ENCODE peak calls at places on chromosomes 1 and 21, in ten cellular contexts. C is endodermal cell, B is cardiac muscle cell, P is prostate gland, E is choroid plexus epithelial cell, G is left ventricle myocardium inferior, D is transverse colon, U is AG04449, Y is ovary, S is GM06990. W is an unnamed sample.
A peak's percentile ranks its signal among the peaks of the same experiment; 100 is the strongest.

GRCh38 chr1:59163268-59164092 is 133.4 kb upstream of the FGGY start:
- DNase-seq in D (no peak), Y (no peak), S (no peak), C (no peak), G (no peak), E (peak; percentile 63), U (peak; percentile 78), B (no peak), P (no peak), W (peak; percentile 62)

GRCh38 chr1:232012773-232013386 is 386.3 kb downstream of the DISC1 start:
- DNase-seq in D (peak; percentile 69), P (no peak), Y (peak; percentile 23), B (peak; percentile 30), S (no peak), E (peak; percentile 35), C (no peak), G (peak; percentile 26), U (peak; percentile 1), W (peak; percentile 92)

GRCh38 chr1:19651141-19651737 is 7.1 kb downstream of the NBL1 start:
- DNase-seq in P (peak; percentile 40), C (peak; percentile 84), E (peak; percentile 66), Y (peak; percentile 73), D (peak; percentile 43), S (no peak), B (peak; percentile 70), U (no peak), G (peak; percentile 59), W (peak; percentile 64)

GRCh38 chr1:175138579-175138978 is 54.0 kb downstream of the KIAA0040 start:
- DNase-seq in G (no peak), Y (no peak), C (no peak), P (no peak), U (no peak), E (no peak), S (no peak), B (no peak), D (no peak), W (no peak)

GRCh38 chr1:54876814-54877213 is 10.2 kb downstream of the DHCR24 start:
- DNase-seq in D (no peak), P (no peak), Y (no peak), E (no peak), C (peak; percentile 48), S (no peak), U (no peak), G (no peak), B (no peak), W (no peak)

GRCh38 chr1:236560213-236560771 is 36.5 kb downstream of the LGALS8 start:
- DNase-seq in E (no peak), S (no peak), D (no peak), B (no peak), C (peak; percentile 50), U (no peak), Y (no peak), P (no peak), G (no peak), W (no peak)

GRCh38 chr1:207890136-207890738 is 20.7 kb downstream of the CD34 start:
- DNase-seq in P (no peak), Y (peak; percentile 75), B (no peak), S (no peak), D (peak; percentile 38), C (no peak), G (peak; percentile 80), E (peak; percentile 86), U (peak; percentile 36), W (peak; percentile 98)

GRCh38 chr1:21149862-21150432 is 26.8 kb downstream of the EIF4G3 start:
- DNase-seq in B (peak; percentile 48), P (no peak), G (no peak), U (peak; percentile 94), D (no peak), E (peak; percentile 92), S (no peak), C (peak; percentile 53), Y (no peak), W (peak; percentile 87)

GRCh38 chr1:91173379-91173890 is 151.6 kb upstream of the ZNF644 start:
- DNase-seq in D (no peak), C (no peak), G (no peak), E (peak; percentile 3), Y (no peak), B (no peak), U (no peak), S (no peak), P (no peak), W (peak; percentile 22)

GRCh38 chr1:235633220-235633540 is 16.4 kb downstream of the GNG4 start:
- DNase-seq in C (no peak), D (no peak), E (no peak), P (no peak), Y (no peak), U (no peak), S (no peak), B (no peak), G (no peak), W (no peak)

DNA sequence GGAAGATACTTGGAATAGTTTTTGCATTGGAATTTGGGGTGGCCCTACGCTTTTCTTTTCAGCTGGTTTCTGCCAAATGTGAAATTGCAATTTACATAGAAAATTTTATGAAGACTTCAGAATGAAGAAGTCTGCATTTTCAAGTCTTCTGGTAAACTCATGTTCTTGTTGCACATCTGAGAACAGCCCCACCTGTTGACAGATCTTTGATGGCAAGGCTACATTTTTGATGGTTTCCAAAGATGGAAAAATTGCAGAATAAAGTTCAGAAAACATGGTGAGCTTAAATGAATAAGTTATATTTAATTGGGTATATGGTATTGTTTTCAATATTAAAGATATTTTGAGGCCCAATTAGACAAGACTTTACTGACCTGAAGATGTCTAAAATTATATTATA is 25.4 kb downstream of the OLFM3 start:
- DNase-seq in D (no peak), B (no peak), S (no peak), P (no peak), E (peak; percentile 31), C (no peak), G (no peak), Y (no peak), U (no peak), W (peak; percentile 2)
- TF ChIP-seq CTCF in D (no peak), B (no peak), S (peak; percentile 49), P (no peak), E (peak; percentile 37), C (peak; percentile 71), G (no peak), Y (no peak), U (no peak), W (peak; percentile 16)

GRCh38 chr1:157975216-157975615 is 18.2 kb upstream of the KIRREL1 start:
- DNase-seq in D (no peak), P (no peak), U (no peak), G (no peak), B (no peak), Y (no peak), E (no peak), C (no peak), S (no peak), W (no peak)

GRCh38 chr1:157984469-157984868 is 9.0 kb upstream of the KIRREL1 start:
- DNase-seq in C (no peak), P (no peak), U (no peak), Y (no peak), G (no peak), S (no peak), B (no peak), E (no peak), D (no peak), W (no peak)

GRCh38 chr1:157982111-157982510 is 11.3 kb upstream of the KIRREL1 start:
- DNase-seq in G (no peak), P (no peak), E (no peak), B (no peak), Y (no peak), U (no peak), S (no peak), C (no peak), D (no peak), W (no peak)

GRCh38 chr1:157983787-157984186 is 9.7 kb upstream of the KIRREL1 start:
- DNase-seq in B (no peak), D (no peak), G (no peak), C (no peak), E (no peak), P (no peak), Y (no peak), S (no peak), U (no peak), W (no peak)

DNA sequence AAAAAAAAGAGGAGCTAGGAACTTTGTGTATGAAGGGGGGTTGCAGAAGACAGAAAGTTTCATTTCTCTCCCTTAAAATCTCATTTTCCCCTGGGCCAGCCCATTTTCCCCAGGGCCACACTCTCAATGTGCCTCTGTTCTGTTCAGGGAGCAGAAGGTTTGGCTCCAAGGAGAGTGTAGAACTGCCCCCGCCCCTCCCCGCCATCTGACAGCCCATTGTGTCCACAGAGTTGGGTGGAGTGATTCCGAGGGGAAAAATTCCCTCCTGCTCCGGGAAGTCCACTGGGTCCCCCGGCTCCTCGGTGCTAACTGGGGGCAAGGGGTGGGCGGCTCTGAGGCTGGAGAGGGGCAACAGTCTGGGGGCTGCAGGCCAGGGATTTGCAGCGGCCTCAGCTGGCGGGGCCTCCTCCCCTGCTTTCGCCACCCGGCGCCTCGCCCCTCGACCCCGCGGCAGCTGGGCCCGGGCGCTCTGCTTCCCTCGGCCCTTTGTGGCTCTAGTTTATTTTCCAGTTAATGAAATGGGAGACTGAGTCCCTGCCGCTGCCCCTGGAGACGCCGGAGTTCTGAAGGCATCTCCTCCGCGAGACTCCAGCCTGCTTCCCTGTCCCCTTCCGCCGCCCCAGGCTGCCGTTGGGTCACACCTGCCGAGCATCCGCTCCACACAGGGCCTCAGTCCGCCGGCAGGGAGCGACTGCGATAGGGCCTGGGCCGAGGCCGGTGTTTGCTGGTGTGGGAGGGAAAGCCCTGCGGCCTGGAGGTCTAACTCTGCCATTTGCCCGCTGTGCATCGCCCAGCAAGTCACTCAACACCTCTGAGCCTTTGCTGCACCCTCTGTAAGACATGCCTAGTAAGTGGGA is 14.7 kb upstream of the KIRREL1 start:
- DNase-seq in U (no peak), P (no peak), Y (no peak), E (no peak), D (peak; percentile 43), B (no peak), C (peak; percentile 91), S (no peak), G (no peak), W (no peak)
- H3K4me3 ChIP-seq in U (no peak overlapping the region), P (no peak overlapping the region), Y (peak overlapping the region; percentile 7), E (peak overlapping the region; percentile 32), D (peak overlapping the region; percentile 25), B (no peak overlapping the region), C (no peak overlapping the region), S (no peak overlapping the region), G (peak overlapping the region; percentile 62), W (no peak overlapping the region)

GRCh38 chr1:152533327-152533938 is 19.2 kb downstream of the CRCT1 start:
- DNase-seq in S (no peak), B (no peak), D (peak; percentile 56), Y (no peak), C (peak; percentile 67), G (no peak), U (no peak), P (no peak), E (peak; percentile 4), W (peak; percentile 36)
- TF ChIP-seq CTCF in S (peak; percentile 84), B (peak; percentile 67), D (peak; percentile 60), Y (no peak), C (peak; percentile 52), G (peak; percentile 43), U (peak; percentile 5), P (no peak), E (peak; percentile 37), W (peak; percentile 71)

GRCh38 chr21:34609244-34609950 is 5.5 kb downstream of the RCAN1 start:
- DNase-seq in C (no peak), P (no peak), E (no peak), S (no peak), D (no peak), Y (no peak), G (no peak), B (no peak), U (no peak), W (no peak)
- H3K4me3 ChIP-seq in C (no peak overlapping the region), P (no peak overlapping the region), E (no peak overlapping the region), S (no peak overlapping the region), D (no peak overlapping the region), Y (no peak overlapping the region), G (no peak overlapping the region), B (no peak overlapping the region), U (no peak overlapping the region), W (no peak overlapping the region)

GRCh38 chr1:191752342-191752741 is 405.9 kb upstream of the RGS18 start:
- DNase-seq in B (no peak), D (no peak), U (no peak), G (no peak), P (no peak), S (no peak), C (no peak), E (no peak), Y (no peak), W (no peak)
- TF ChIP-seq CTCF in B (no peak), D (no peak), U (no peak), G (no peak), P (no peak), S (no peak), C (peak; percentile 50), E (no peak), Y (no peak), W (no peak)

W was measured in fibroblast of pulmonary artery.